ENCODE peak calls at places on chromosomes 13 and 19, in five cellular contexts. W is NB4, C is A549, K is K562, B is HepG2. R is an unnamed sample.

GRCh38 chr13:109840201-109840892 is 54.0 kb upstream of the IRS2 start:
- DNase-seq in W (peak), C (no peak), K (no peak), B (no peak), R (no peak)

GRCh38 chr19:9171393-9171991 is 7.3 kb upstream of the OR7D2 start:
- DNase-seq in W (no peak), C (no peak), K (no peak), B (no peak), R (no peak)

GRCh38 chr13:41709511-41709910 is 251.4 kb downstream of the VWA8 start:
- DNase-seq in W (no peak), C (no peak), K (no peak), B (no peak), R (no peak)

GRCh38 chr19:37329686-37330085 is 41.2 kb upstream of the ZNF527 start:
- DNase-seq in W (peak), C (no peak), K (no peak), B (peak), R (no peak)

GRCh38 chr19:58020985-58021384 is 12.8 kb upstream of the ZSCAN1 start:
- DNase-seq in W (no peak), C (no peak), K (no peak), B (no peak), R (no peak)

GRCh38 chr19:39428309-39429112 is 7.2 kb downstream of the RPS16 start:
- DNase-seq in W (no peak), C (peak), K (no peak), B (peak), R (no peak)

GRCh38 chr19:4519172-4519496 is 848 bp upstream of the PLIN4 start:
- DNase-seq in W (no peak), C (no peak), K (no peak), B (no peak), R (no peak)

GRCh38 chr13:74131206-74131605 is 3.0 kb downstream of the KLF12 start:
- DNase-seq in W (no peak), C (no peak), K (no peak), B (peak), R (no peak)

GRCh38 chr19:52942371-52943133 is 19.3 kb upstream of the ZNF888 start:
- DNase-seq in W (peak), C (no peak), K (peak), B (peak), R (peak)

GRCh38 chr19:22545751-22546150 is 88.4 kb upstream of the ZNF492 start:
- DNase-seq in W (peak), C (peak), K (peak), B (peak), R (no peak)

GRCh38 chr13:110683203-110683883 is 22.6 kb downstream of the CARS2 start:
- DNase-seq in W (no peak), C (no peak), K (no peak), B (peak), R (no peak)

GRCh38 chr13:20160346-20161274 is at the start of gene GJA3:
- DNase-seq in W (peak), C (peak), K (peak), B (no peak), R (no peak)

GRCh38 chr13:98295371-98295770 is 118.3 kb upstream of the RNF113B start:
- DNase-seq in W (no peak), C (no peak), K (no peak), B (no peak), R (no peak)

GRCh38 chr19:7228935-7229541 is 65.2 kb downstream of the INSR start:
- DNase-seq in W (no peak), C (no peak), K (no peak), B (no peak), R (no peak)

GRCh38 chr19:7227735-7228134 is 66.5 kb downstream of the INSR start:
- DNase-seq in W (no peak), C (no peak), K (no peak), B (no peak), R (no peak)

GRCh38 chr19:7225741-7226140 is 68.5 kb downstream of the INSR start:
- DNase-seq in W (no peak), C (no peak), K (no peak), B (no peak), R (no peak)

GRCh38 chr19:7224995-7225394 is 69.2 kb downstream of the INSR start:
- DNase-seq in W (no peak), C (no peak), K (no peak), B (no peak), R (no peak)

DNA sequence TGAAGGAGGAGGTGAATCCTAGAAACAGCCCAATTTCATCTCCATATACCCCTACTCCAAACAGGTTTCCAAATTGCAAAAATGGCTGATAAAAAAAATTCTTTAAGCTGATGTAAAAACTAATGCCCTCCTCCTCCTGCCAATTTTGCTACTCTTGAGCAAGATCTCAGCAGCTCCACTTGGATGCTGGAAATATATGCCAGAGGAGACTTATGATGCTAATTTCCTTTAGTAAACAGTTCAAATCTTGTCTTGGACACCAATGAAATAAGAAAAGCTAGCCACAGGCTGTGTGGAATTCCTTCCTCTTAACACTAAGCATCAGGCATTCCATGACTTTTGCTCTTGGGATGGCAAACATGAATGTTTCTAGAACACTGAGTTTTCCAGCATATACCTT is 67.5 kb downstream of the INSR start:
- DNase-seq in W (no peak), C (no peak), K (no peak), B (no peak), R (no peak)
- TF ChIP-seq MYC in W (no peak), C (no peak), K (no peak), B (no peak), R (no peak)

DNA sequence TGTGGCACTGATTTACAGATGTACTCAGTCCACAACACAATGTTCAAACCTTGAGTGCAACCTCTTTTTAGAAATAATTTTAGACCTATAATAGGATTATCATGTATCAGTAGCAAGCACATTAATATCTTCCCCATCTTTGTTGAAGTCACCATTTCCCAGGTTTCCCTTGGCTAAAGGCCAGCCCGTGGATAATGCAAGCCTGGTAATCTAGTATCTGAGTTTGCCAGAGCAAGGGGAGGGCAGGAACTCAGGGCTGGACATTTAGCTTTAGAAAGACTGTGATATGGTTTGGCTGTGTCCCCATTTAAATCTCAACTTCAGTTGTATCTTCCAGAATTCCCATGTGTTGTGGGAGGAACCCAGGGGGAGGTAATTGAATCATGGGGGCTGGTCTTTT is 37.9 kb downstream of the SLC6A16 start:
- DNase-seq in W (no peak), C (no peak), K (no peak), B (no peak), R (no peak)
- TF ChIP-seq MYC in W (no peak), C (no peak), K (no peak), B (no peak), R (no peak)

GRCh38 chr13:105921711-105922110 is 613.8 kb downstream of the EFNB2 start:
- DNase-seq in W (no peak), C (no peak), K (no peak), B (no peak), R (no peak)

GRCh38 chr13:105918842-105919741 is 616.4 kb downstream of the EFNB2 start:
- DNase-seq in W (peak), C (peak), K (no peak), B (peak), R (no peak)

GRCh38 chr13:105915451-105915850 is 620.0 kb downstream of the EFNB2 start:
- DNase-seq in W (no peak), C (no peak), K (no peak), B (no peak), R (no peak)

GRCh38 chr13:105925496-105925895 is 610.0 kb downstream of the EFNB2 start:
- DNase-seq in W (no peak), C (no peak), K (no peak), B (no peak), R (no peak)

DNA sequence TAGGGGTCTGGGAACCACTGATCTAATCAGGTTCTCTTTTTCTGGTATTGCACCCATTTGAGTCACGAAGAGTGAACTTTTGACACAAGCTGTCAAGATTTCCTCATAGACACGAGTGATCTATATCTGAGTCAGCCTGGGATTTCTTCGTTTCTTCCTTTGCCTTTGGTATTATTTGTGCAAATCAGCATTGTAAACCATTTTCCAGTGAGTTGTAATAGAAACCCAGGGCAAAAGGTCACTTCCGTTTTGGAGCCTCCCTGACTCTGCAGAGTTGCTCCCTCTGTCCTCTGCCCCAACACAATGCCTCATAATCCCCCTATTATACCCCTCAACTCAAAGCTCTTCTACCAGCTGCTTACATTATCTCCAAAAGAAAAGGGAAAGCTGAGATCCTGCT is 615.1 kb downstream of the EFNB2 start:
- DNase-seq in W (peak), C (no peak), K (no peak), B (no peak), R (no peak)
- TF ChIP-seq MYC in W (no peak), C (no peak), K (no peak), B (no peak), R (no peak)

GRCh38 chr13:21971662-21972635 is 301.1 kb downstream of the FGF9 start:
- DNase-seq in W (no peak), C (no peak), K (no peak), B (no peak), R (no peak)
- TF ChIP-seq MYC in W (no peak), C (no peak), K (no peak), B (no peak), R (no peak)

GRCh38 chr13:30341815-30342570 is 34.6 kb upstream of the KATNAL1 start:
- DNase-seq in W (no peak), C (no peak), K (no peak), B (no peak), R (no peak)

GRCh38 chr13:30338331-30338851 is 31.0 kb upstream of the KATNAL1 start:
- DNase-seq in W (no peak), C (no peak), K (no peak), B (no peak), R (no peak)

GRCh38 chr13:30338952-30339351 is 31.6 kb upstream of the KATNAL1 start:
- DNase-seq in W (no peak), C (no peak), K (no peak), B (no peak), R (no peak)

GRCh38 chr13:30339721-30340366 is 32.5 kb upstream of the KATNAL1 start:
- DNase-seq in W (peak), C (no peak), K (no peak), B (no peak), R (no peak)

GRCh38 chr13:30340367-30341184 is 33.2 kb upstream of the KATNAL1 start:
- DNase-seq in W (peak), C (no peak), K (peak), B (no peak), R (no peak)
- TF ChIP-seq MYC in W (peak), C (no peak), K (no peak), B (no peak), R (no peak)

DNA sequence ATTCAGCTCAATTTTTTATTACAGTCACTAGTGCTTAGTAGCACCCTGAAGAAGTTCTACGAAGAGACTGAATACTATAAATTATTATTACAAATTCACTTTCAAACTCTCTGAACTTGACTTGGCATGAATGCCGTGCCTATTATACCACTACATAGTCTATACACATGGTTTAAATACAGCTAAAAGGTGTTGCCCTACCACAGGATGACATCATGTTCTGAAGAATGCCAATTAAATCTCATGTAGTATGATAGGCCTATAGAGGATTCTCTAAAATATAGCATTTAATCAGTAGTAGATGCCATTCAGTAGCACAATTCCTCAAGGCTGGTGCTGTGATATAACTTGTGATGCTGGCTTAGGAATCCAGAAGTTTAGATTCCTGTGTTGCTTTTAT is 16.7 kb upstream of the POSTN start:
- DNase-seq in W (no peak), C (no peak), K (no peak), B (no peak), R (no peak)
- TF ChIP-seq MYC in W (no peak), C (no peak), K (no peak), B (no peak), R (no peak)

GRCh38 chr13:56869671-56870070 is 271.0 kb upstream of the PRR20A start:
- DNase-seq in W (no peak), C (no peak), K (no peak), B (no peak), R (no peak)
- TF ChIP-seq MYC in W (no peak), C (no peak), K (no peak), B (no peak), R (no peak)

GRCh38 chr13:32840840-32841713 is 175.1 kb upstream of the KL start:
- DNase-seq in W (no peak), C (no peak), K (no peak), B (no peak), R (peak)
- TF ChIP-seq MYC in W (no peak), C (no peak), K (no peak), B (no peak), R (no peak)

R was measured in GM12878.